ENCODE peak calls at places on chromosomes 12 and 14, in seven cellular contexts. F is memory B cell; D is stimulated activated CD8-positive, alpha-beta memory T cell treated with anti-CD3 and anti-CD28 coated beads, Interleukin-15, amount 100 ng/mL, for 48 hours; V is stimulated activated CD4-positive, alpha-beta T cell treated with anti-CD3 and anti-CD28 coated beads, Interleukin-12 subunit alpha, Interleukin-12 subunit beta, amount 100 ng/mL, for 4 hours; G is lower leg skin; E is naive thymus-derived CD8-positive, alpha-beta T cell; W is A549. P is an unnamed sample.

GRCh38 chr14:50003213-50004021 is 110.5 kb downstream of the ARF6 start:
- DNase-seq in W (peak), D (peak), F (peak), G (peak), V (peak), E (peak), P (peak)

GRCh38 chr12:93662961-93663728 is 14.0 kb upstream of the CRADD start:
- DNase-seq in D (no peak), V (no peak), G (no peak), W (no peak), E (no peak), F (no peak), P (no peak)

GRCh38 chr14:50038398-50039119 is 77.8 kb downstream of the VCPKMT start:
- DNase-seq in E (no peak), D (peak), V (peak), F (no peak), W (peak), G (no peak), P (no peak)

GRCh38 chr12:272942-273906 is 10.6 kb upstream of the SLC6A13 start:
- DNase-seq in D (no peak), G (no peak), W (no peak), V (no peak), E (no peak), F (no peak), P (peak)

GRCh38 chr12:52205584-52206308 is 13.9 kb upstream of the KRT80 start:
- DNase-seq in G (peak), D (no peak), F (no peak), E (no peak), V (no peak), W (no peak), P (no peak)

GRCh38 chr12:124388679-124389536 is 94.0 kb downstream of the RFLNA start:
- DNase-seq in F (peak), G (peak), E (peak), D (peak), W (peak), V (peak), P (no peak)

GRCh38 chr14:106224694-106224971 is 698.2 kb downstream of the TMEM121 start:
- DNase-seq in V (no peak), G (no peak), D (no peak), W (no peak), E (no peak), F (no peak), P (no peak)

GRCh38 chr14:51563560-51563959 is 88.2 kb upstream of the FRMD6 start:
- DNase-seq in F (no peak), G (no peak), E (no peak), W (no peak), V (no peak), D (no peak), P (no peak)

GRCh38 chr14:86003998-86004397 is 474.1 kb downstream of the FLRT2 start:
- DNase-seq in G (no peak), V (no peak), W (no peak), D (no peak), E (no peak), F (no peak), P (no peak)

GRCh38 chr14:52355016-52355430 is 40.9 kb downstream of the PTGER2 start:
- DNase-seq in G (no peak), V (no peak), E (no peak), D (no peak), W (no peak), F (no peak), P (no peak)

GRCh38 chr14:74524076-74524812 is 30.7 kb downstream of the ISCA2 start:
- DNase-seq in E (no peak), F (no peak), D (no peak), G (no peak), V (no peak), W (no peak), P (no peak)

GRCh38 chr14:41476526-41476925 is 130.2 kb upstream of the LRFN5 start:
- DNase-seq in D (no peak), G (no peak), V (no peak), W (no peak), E (no peak), F (no peak), P (no peak)

GRCh38 chr14:61260939-61261776 is 20.0 kb downstream of the TMEM30B start:
- DNase-seq in W (no peak), D (no peak), V (no peak), E (no peak), F (no peak), G (peak), P (peak)

GRCh38 chr12:103858953-103859601 is 18.0 kb upstream of the NT5DC3 start:
- DNase-seq in D (no peak), E (no peak), G (peak), F (no peak), V (no peak), W (peak), P (peak)

GRCh38 chr14:93009471-93010117 is 86.6 kb downstream of the CHGA start:
- DNase-seq in G (peak), W (no peak), V (no peak), D (no peak), E (no peak), F (no peak), P (no peak)

GRCh38 chr14:99758121-99758871 is 34.9 kb upstream of the EML1 start:
- DNase-seq in G (no peak), W (no peak), F (no peak), V (no peak), D (no peak), E (no peak), P (no peak)

P was measured in T47D.